ENCODE peak calls at places on chromosomes 1 and 21, in eight cellular contexts. One of them, this sample, is unnamed. For H3K4me1, the result is how much of the 10 kb centered on the place peaks cover.

GRCh38 chr1:39754026-39754569 is 15.4 kb downstream of the PPIE start:
- DNase-seq in CD8-positive, alpha-beta T cell: no peak
- DNase-seq in tibial nerve: no peak
- DNase-seq in adrenal gland: no peak
- DNase-seq in aorta: no peak
- DNase-seq in lower lobe of right lung: no peak
- DNase-seq in A549: no peak
- DNase-seq in left ventricle myocardium inferior: no peak
- DNase-seq in this sample: no peak

GRCh38 chr1:9850442-9851162 is 26.8 kb upstream of the CLSTN1 start:
- DNase-seq in left ventricle myocardium inferior: no peak
- DNase-seq in lower lobe of right lung: no peak
- DNase-seq in tibial nerve: no peak
- DNase-seq in adrenal gland: no peak
- DNase-seq in CD8-positive, alpha-beta T cell: no peak
- DNase-seq in aorta: no peak
- DNase-seq in A549: no peak
- DNase-seq in this sample: no peak

GRCh38 chr1:182829285-182829932 is 9.7 kb upstream of the DHX9 start:
- DNase-seq in lower lobe of right lung: no peak
- DNase-seq in tibial nerve: no peak
- DNase-seq in left ventricle myocardium inferior: no peak
- DNase-seq in A549: no peak
- DNase-seq in aorta: no peak
- DNase-seq in CD8-positive, alpha-beta T cell: no peak
- DNase-seq in adrenal gland: no peak
- DNase-seq in this sample: no peak

GRCh38 chr1:244836135-244836521 is 670 bp downstream of the COX20 start:
- DNase-seq in lower lobe of right lung: no peak
- DNase-seq in adrenal gland: no peak
- DNase-seq in aorta: no peak
- DNase-seq in A549: peak
- DNase-seq in tibial nerve: peak
- DNase-seq in CD8-positive, alpha-beta T cell: no peak
- DNase-seq in left ventricle myocardium inferior: no peak
- DNase-seq in this sample: no peak

GRCh38 chr1:39149509-39149908 is 55.0 kb upstream of the MACF1 start:
- DNase-seq in tibial nerve: no peak
- DNase-seq in lower lobe of right lung: no peak
- DNase-seq in aorta: no peak
- DNase-seq in adrenal gland: no peak
- DNase-seq in left ventricle myocardium inferior: no peak
- DNase-seq in CD8-positive, alpha-beta T cell: no peak
- DNase-seq in A549: no peak
- DNase-seq in this sample: no peak

GRCh38 chr1:185973645-185974044 is 239.5 kb downstream of the HMCN1 start:
- DNase-seq in aorta: no peak
- DNase-seq in adrenal gland: no peak
- DNase-seq in A549: no peak
- DNase-seq in left ventricle myocardium inferior: no peak
- DNase-seq in lower lobe of right lung: no peak
- DNase-seq in tibial nerve: no peak
- DNase-seq in CD8-positive, alpha-beta T cell: no peak
- DNase-seq in this sample: no peak

GRCh38 chr1:108063703-108064102 is 98.7 kb upstream of the VAV3 start:
- DNase-seq in lower lobe of right lung: no peak
- DNase-seq in adrenal gland: no peak
- DNase-seq in aorta: no peak
- DNase-seq in CD8-positive, alpha-beta T cell: no peak
- DNase-seq in tibial nerve: no peak
- DNase-seq in A549: no peak
- DNase-seq in left ventricle myocardium inferior: no peak
- DNase-seq in this sample: no peak

GRCh38 chr1:205766038-205766437 is 9.2 kb downstream of the RAB29 start:
- DNase-seq in A549: no peak
- DNase-seq in lower lobe of right lung: no peak
- DNase-seq in adrenal gland: no peak
- DNase-seq in aorta: no peak
- DNase-seq in CD8-positive, alpha-beta T cell: no peak
- DNase-seq in tibial nerve: no peak
- DNase-seq in left ventricle myocardium inferior: no peak
- DNase-seq in this sample: no peak

GRCh38 chr1:93851878-93852277 is 27.1 kb downstream of the DNTTIP2 start:
- DNase-seq in CD8-positive, alpha-beta T cell: no peak
- DNase-seq in adrenal gland: no peak
- DNase-seq in A549: no peak
- DNase-seq in tibial nerve: no peak
- DNase-seq in lower lobe of right lung: no peak
- DNase-seq in left ventricle myocardium inferior: no peak
- DNase-seq in aorta: no peak
- DNase-seq in this sample: no peak

GRCh38 chr1:156461781-156462647 is 38.6 kb downstream of the MEF2D start:
- DNase-seq in left ventricle myocardium inferior: no peak
- DNase-seq in lower lobe of right lung: no peak
- DNase-seq in CD8-positive, alpha-beta T cell: no peak
- DNase-seq in A549: no peak
- DNase-seq in adrenal gland: no peak
- DNase-seq in aorta: no peak
- DNase-seq in tibial nerve: no peak
- DNase-seq in this sample: no peak

GRCh38 chr1:223482766-223483165 is 89.6 kb downstream of the CCDC185 start:
- DNase-seq in A549: no peak
- DNase-seq in aorta: no peak
- DNase-seq in lower lobe of right lung: no peak
- DNase-seq in tibial nerve: no peak
- DNase-seq in CD8-positive, alpha-beta T cell: no peak
- DNase-seq in adrenal gland: no peak
- DNase-seq in left ventricle myocardium inferior: no peak
- DNase-seq in this sample: no peak

GRCh38 chr1:42646056-42646455 is 12.2 kb upstream of the PPIH start:
- DNase-seq in CD8-positive, alpha-beta T cell: no peak
- DNase-seq in A549: no peak
- DNase-seq in aorta: no peak
- DNase-seq in left ventricle myocardium inferior: no peak
- DNase-seq in adrenal gland: no peak
- DNase-seq in tibial nerve: no peak
- DNase-seq in lower lobe of right lung: no peak
- DNase-seq in this sample: no peak

GRCh38 chr1:63405021-63405420 is 37.6 kb downstream of the ALG6 start:
- DNase-seq in left ventricle myocardium inferior: no peak
- DNase-seq in A549: no peak
- DNase-seq in lower lobe of right lung: no peak
- DNase-seq in adrenal gland: no peak
- DNase-seq in CD8-positive, alpha-beta T cell: no peak
- DNase-seq in aorta: no peak
- DNase-seq in tibial nerve: no peak
- DNase-seq in this sample: no peak

GRCh38 chr21:31932470-31932764 is 59.6 kb downstream of the HUNK start:
- DNase-seq in CD8-positive, alpha-beta T cell: no peak
- DNase-seq in lower lobe of right lung: no peak
- DNase-seq in aorta: no peak
- DNase-seq in adrenal gland: no peak
- DNase-seq in tibial nerve: no peak
- DNase-seq in A549: no peak
- DNase-seq in left ventricle myocardium inferior: no peak
- DNase-seq in this sample: no peak

GRCh38 chr1:70146488-70146887 is 58.9 kb downstream of the LRRC40 start:
- DNase-seq in A549: no peak
- DNase-seq in CD8-positive, alpha-beta T cell: no peak
- DNase-seq in adrenal gland: no peak
- DNase-seq in aorta: no peak
- DNase-seq in tibial nerve: no peak
- DNase-seq in left ventricle myocardium inferior: no peak
- DNase-seq in lower lobe of right lung: no peak
- DNase-seq in this sample: no peak

GRCh38 chr1:102593276-102593675 is 515.0 kb downstream of the COL11A1 start:
- DNase-seq in adrenal gland: no peak
- DNase-seq in lower lobe of right lung: no peak
- DNase-seq in tibial nerve: no peak
- DNase-seq in aorta: no peak
- DNase-seq in CD8-positive, alpha-beta T cell: no peak
- DNase-seq in A549: no peak
- DNase-seq in left ventricle myocardium inferior: no peak
- DNase-seq in this sample: no peak

GRCh38 chr1:16181887-16182719 is 26.2 kb upstream of the EPHA2 start:
- DNase-seq in lower lobe of right lung: peak
- DNase-seq in aorta: peak
- DNase-seq in CD8-positive, alpha-beta T cell: no peak
- DNase-seq in adrenal gland: peak
- DNase-seq in tibial nerve: peak
- DNase-seq in left ventricle myocardium inferior: peak
- DNase-seq in A549: peak
- DNase-seq in this sample: peak

GRCh38 chr1:38071530-38072266 is 25.1 kb upstream of the POU3F1 start:
- DNase-seq in adrenal gland: no peak
- DNase-seq in CD8-positive, alpha-beta T cell: no peak
- DNase-seq in tibial nerve: no peak
- DNase-seq in A549: peak
- DNase-seq in lower lobe of right lung: no peak
- DNase-seq in aorta: no peak
- DNase-seq in left ventricle myocardium inferior: no peak
- DNase-seq in this sample: no peak
- H3K4me3 ChIP-seq in adrenal gland: no peak
- H3K4me3 ChIP-seq in CD8-positive, alpha-beta T cell: no peak
- H3K4me3 ChIP-seq in tibial nerve: no peak
- H3K4me3 ChIP-seq in A549: no peak
- H3K4me3 ChIP-seq in lower lobe of right lung: no peak
- H3K4me3 ChIP-seq in aorta: no peak
- H3K4me3 ChIP-seq in left ventricle myocardium inferior: no peak
- H3K4me3 ChIP-seq in this sample: no peak

GRCh38 chr21:28746166-28746565 is 246.5 kb downstream of the LTN1 start:
- DNase-seq in A549: no peak
- DNase-seq in aorta: no peak
- DNase-seq in tibial nerve: no peak
- DNase-seq in left ventricle myocardium inferior: no peak
- DNase-seq in CD8-positive, alpha-beta T cell: no peak
- DNase-seq in adrenal gland: no peak
- DNase-seq in lower lobe of right lung: no peak
- DNase-seq in this sample: no peak
- H3K4me1 ChIP-seq in A549: under half
- H3K4me1 ChIP-seq in aorta: under half
- H3K4me1 ChIP-seq in tibial nerve: under half
- H3K4me1 ChIP-seq in left ventricle myocardium inferior: under half
- H3K4me1 ChIP-seq in CD8-positive, alpha-beta T cell: under half
- H3K4me1 ChIP-seq in adrenal gland: under half
- H3K4me1 ChIP-seq in lower lobe of right lung: under half
- H3K4me1 ChIP-seq in this sample: under half

DNA sequence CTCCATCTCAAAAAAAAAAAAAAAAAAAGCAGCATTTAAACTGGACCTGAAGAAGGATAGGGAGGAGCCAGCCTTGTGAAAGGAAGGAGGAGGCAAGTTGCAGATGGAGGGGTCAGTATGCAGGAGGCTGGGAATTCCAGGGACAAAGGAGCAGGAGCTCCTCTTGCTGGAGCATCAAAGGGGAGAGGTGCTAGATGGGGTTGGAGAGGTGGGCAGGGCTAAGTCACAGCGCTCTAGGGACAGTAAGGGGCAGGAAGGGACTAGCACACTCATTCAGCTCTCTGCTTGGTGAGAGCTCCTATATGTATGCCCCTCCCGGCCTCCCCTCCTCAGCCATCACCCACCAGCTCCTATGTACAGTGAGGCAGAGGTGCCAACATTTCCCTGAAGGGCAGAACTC is 26.8 kb downstream of the MAP7D1 start:
- DNase-seq in left ventricle myocardium inferior: no peak
- DNase-seq in tibial nerve: no peak
- DNase-seq in lower lobe of right lung: no peak
- DNase-seq in adrenal gland: no peak
- DNase-seq in CD8-positive, alpha-beta T cell: no peak
- DNase-seq in A549: no peak
- DNase-seq in aorta: no peak
- DNase-seq in this sample: no peak
- H3K27ac ChIP-seq in left ventricle myocardium inferior: peak
- H3K27ac ChIP-seq in tibial nerve: no peak
- H3K27ac ChIP-seq in lower lobe of right lung: no peak
- H3K27ac ChIP-seq in adrenal gland: no peak
- H3K27ac ChIP-seq in CD8-positive, alpha-beta T cell: no peak
- H3K27ac ChIP-seq in A549: no peak
- H3K27ac ChIP-seq in aorta: peak
- H3K27ac ChIP-seq in this sample: no peak

DNA sequence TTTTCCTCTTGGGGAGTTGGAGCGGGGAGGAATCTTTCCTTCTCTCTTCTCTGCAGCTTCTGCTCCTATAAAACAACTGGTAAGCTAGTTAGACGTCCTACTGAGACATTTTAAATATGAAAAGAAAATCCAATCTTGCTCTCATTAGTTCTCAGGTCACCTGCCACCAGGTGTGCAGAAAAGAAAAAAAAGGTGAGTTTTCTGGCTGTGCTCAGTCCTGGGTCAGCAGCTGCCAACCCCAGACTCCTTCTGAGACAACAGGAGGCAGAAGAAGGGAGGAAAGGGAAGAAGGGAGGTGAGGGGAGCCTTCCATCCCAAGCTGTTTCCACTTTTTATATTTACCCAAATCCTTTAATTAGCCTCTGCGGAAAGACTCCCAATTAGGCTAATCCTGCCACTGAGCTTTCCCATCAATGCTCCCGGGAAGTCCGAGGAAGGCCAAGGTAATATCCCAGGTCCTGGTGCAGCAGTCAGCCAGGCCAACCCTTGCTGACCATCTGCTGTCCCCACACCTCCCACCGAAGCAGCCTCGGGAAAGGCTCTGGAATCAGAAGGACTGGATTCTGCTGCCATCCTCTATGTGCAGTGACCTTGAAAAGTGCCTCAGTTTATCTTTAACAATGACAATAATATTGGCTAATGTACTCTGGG is 33.4 kb downstream of the GLIS1 start:
- DNase-seq in A549: no peak
- DNase-seq in aorta: no peak
- DNase-seq in CD8-positive, alpha-beta T cell: no peak
- DNase-seq in tibial nerve: no peak
- DNase-seq in lower lobe of right lung: no peak
- DNase-seq in left ventricle myocardium inferior: no peak
- DNase-seq in adrenal gland: no peak
- DNase-seq in this sample: no peak
- H3K4me3 ChIP-seq in A549: no peak
- H3K4me3 ChIP-seq in aorta: no peak
- H3K4me3 ChIP-seq in CD8-positive, alpha-beta T cell: no peak
- H3K4me3 ChIP-seq in tibial nerve: no peak
- H3K4me3 ChIP-seq in lower lobe of right lung: no peak
- H3K4me3 ChIP-seq in left ventricle myocardium inferior: no peak
- H3K4me3 ChIP-seq in adrenal gland: no peak
- H3K4me3 ChIP-seq in this sample: no peak

DNA sequence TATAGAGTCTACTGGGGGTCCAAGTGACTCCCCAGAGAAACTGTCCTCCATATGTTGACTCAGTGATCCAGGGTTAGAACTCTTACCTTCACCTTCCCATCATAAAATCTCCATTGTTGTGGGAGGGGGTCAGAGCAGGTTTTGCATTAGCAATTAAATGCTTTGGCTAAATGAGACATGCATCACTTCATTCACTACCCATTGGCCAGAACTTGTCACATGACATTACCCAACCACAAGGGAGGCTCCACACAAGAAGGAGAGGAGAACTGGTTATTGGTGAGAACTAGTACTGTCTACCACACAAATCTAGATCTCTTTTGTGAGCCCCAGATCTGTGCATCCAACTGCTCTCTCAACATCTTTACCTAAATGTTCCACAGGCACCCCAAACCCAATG is 4.2 kb upstream of the C1orf162 start:
- DNase-seq in lower lobe of right lung: no peak
- DNase-seq in tibial nerve: no peak
- DNase-seq in left ventricle myocardium inferior: no peak
- DNase-seq in aorta: no peak
- DNase-seq in A549: no peak
- DNase-seq in CD8-positive, alpha-beta T cell: no peak
- DNase-seq in adrenal gland: no peak
- DNase-seq in this sample: no peak
- H3K4me1 ChIP-seq in lower lobe of right lung: under half
- H3K4me1 ChIP-seq in tibial nerve: under half
- H3K4me1 ChIP-seq in left ventricle myocardium inferior: under half
- H3K4me1 ChIP-seq in aorta: under half
- H3K4me1 ChIP-seq in A549: under half
- H3K4me1 ChIP-seq in CD8-positive, alpha-beta T cell: under half
- H3K4me1 ChIP-seq in adrenal gland: under half
- H3K4me1 ChIP-seq in this sample: under half

GRCh38 chr1:181149326-181150000 is 61.0 kb downstream of the IER5 start:
- DNase-seq in tibial nerve: no peak
- DNase-seq in lower lobe of right lung: no peak
- DNase-seq in left ventricle myocardium inferior: no peak
- DNase-seq in CD8-positive, alpha-beta T cell: peak
- DNase-seq in adrenal gland: no peak
- DNase-seq in A549: no peak
- DNase-seq in aorta: no peak
- DNase-seq in this sample: no peak
- H3K27ac ChIP-seq in tibial nerve: no peak
- H3K27ac ChIP-seq in lower lobe of right lung: no peak
- H3K27ac ChIP-seq in left ventricle myocardium inferior: peak
- H3K27ac ChIP-seq in CD8-positive, alpha-beta T cell: peak
- H3K27ac ChIP-seq in adrenal gland: no peak
- H3K27ac ChIP-seq in A549: no peak
- H3K27ac ChIP-seq in aorta: no peak
- H3K27ac ChIP-seq in this sample: no peak